ENCODE peak calls at places on chromosomes 11 and 22, in nine cellular contexts. One of them, this sample, is unnamed.

GRCh38 chr22:30250713-30251267 is 4.2 kb upstream of the LIF start:
- DNase-seq in NCI-H1436: no peak
- DNase-seq in AG09309: no peak
- DNase-seq in NCI-H345: no peak
- DNase-seq in CD8-positive, alpha-beta memory T cell: no peak
- DNase-seq in stimulated activated CD4-positive, alpha-beta T cell treated with anti-CD3 and anti-CD28 coated beads, Interleukin-1b, Interleukin-23, amount 100 ng/mL, for 48 hours: no peak
- DNase-seq in H9: no peak
- DNase-seq in T-helper 17 cell: no peak
- DNase-seq in dorsolateral prefrontal cortex: no peak
- DNase-seq in this sample: no peak

GRCh38 chr11:127345819-127346459 is 345.4 kb upstream of the KIRREL3 start:
- DNase-seq in stimulated activated CD4-positive, alpha-beta T cell treated with anti-CD3 and anti-CD28 coated beads, Interleukin-1b, Interleukin-23, amount 100 ng/mL, for 48 hours: no peak
- DNase-seq in NCI-H345: peak
- DNase-seq in T-helper 17 cell: no peak
- DNase-seq in NCI-H1436: peak
- DNase-seq in dorsolateral prefrontal cortex: peak
- DNase-seq in CD8-positive, alpha-beta memory T cell: no peak
- DNase-seq in AG09309: no peak
- DNase-seq in H9: peak
- DNase-seq in this sample: no peak

GRCh38 chr22:33659423-33659822 is 260.9 kb downstream of the LARGE1 start:
- DNase-seq in NCI-H1436: no peak
- DNase-seq in stimulated activated CD4-positive, alpha-beta T cell treated with anti-CD3 and anti-CD28 coated beads, Interleukin-1b, Interleukin-23, amount 100 ng/mL, for 48 hours: no peak
- DNase-seq in AG09309: peak
- DNase-seq in CD8-positive, alpha-beta memory T cell: no peak
- DNase-seq in NCI-H345: no peak
- DNase-seq in dorsolateral prefrontal cortex: no peak
- DNase-seq in H9: no peak
- DNase-seq in T-helper 17 cell: no peak
- DNase-seq in this sample: no peak

GRCh38 chr11:124793466-124794278 is 6.5 kb downstream of the MSANTD2 start:
- DNase-seq in AG09309: no peak
- DNase-seq in CD8-positive, alpha-beta memory T cell: peak
- DNase-seq in stimulated activated CD4-positive, alpha-beta T cell treated with anti-CD3 and anti-CD28 coated beads, Interleukin-1b, Interleukin-23, amount 100 ng/mL, for 48 hours: no peak
- DNase-seq in H9: no peak
- DNase-seq in T-helper 17 cell: no peak
- DNase-seq in NCI-H1436: no peak
- DNase-seq in dorsolateral prefrontal cortex: no peak
- DNase-seq in NCI-H345: peak
- DNase-seq in this sample: peak

GRCh38 chr11:76385903-76386302 is 4.8 kb downstream of the GVQW3 start:
- DNase-seq in CD8-positive, alpha-beta memory T cell: no peak
- DNase-seq in T-helper 17 cell: no peak
- DNase-seq in dorsolateral prefrontal cortex: no peak
- DNase-seq in H9: peak
- DNase-seq in NCI-H345: no peak
- DNase-seq in stimulated activated CD4-positive, alpha-beta T cell treated with anti-CD3 and anti-CD28 coated beads, Interleukin-1b, Interleukin-23, amount 100 ng/mL, for 48 hours: no peak
- DNase-seq in AG09309: no peak
- DNase-seq in NCI-H1436: no peak
- DNase-seq in this sample: no peak

GRCh38 chr11:123461164-123461563 is 31.1 kb downstream of the GRAMD1B start:
- DNase-seq in stimulated activated CD4-positive, alpha-beta T cell treated with anti-CD3 and anti-CD28 coated beads, Interleukin-1b, Interleukin-23, amount 100 ng/mL, for 48 hours: no peak
- DNase-seq in H9: no peak
- DNase-seq in NCI-H1436: no peak
- DNase-seq in NCI-H345: no peak
- DNase-seq in CD8-positive, alpha-beta memory T cell: no peak
- DNase-seq in AG09309: no peak
- DNase-seq in dorsolateral prefrontal cortex: peak
- DNase-seq in T-helper 17 cell: no peak
- DNase-seq in this sample: no peak

GRCh38 chr11:3166268-3167142 is 1.4 kb upstream of the OSBPL5 start:
- DNase-seq in NCI-H345: peak
- DNase-seq in AG09309: no peak
- DNase-seq in NCI-H1436: no peak
- DNase-seq in stimulated activated CD4-positive, alpha-beta T cell treated with anti-CD3 and anti-CD28 coated beads, Interleukin-1b, Interleukin-23, amount 100 ng/mL, for 48 hours: no peak
- DNase-seq in dorsolateral prefrontal cortex: no peak
- DNase-seq in T-helper 17 cell: no peak
- DNase-seq in CD8-positive, alpha-beta memory T cell: no peak
- DNase-seq in H9: no peak
- DNase-seq in this sample: no peak

GRCh38 chr22:43878079-43878795 is 13.6 kb downstream of the PNPLA5 start:
- DNase-seq in H9: peak
- DNase-seq in stimulated activated CD4-positive, alpha-beta T cell treated with anti-CD3 and anti-CD28 coated beads, Interleukin-1b, Interleukin-23, amount 100 ng/mL, for 48 hours: no peak
- DNase-seq in CD8-positive, alpha-beta memory T cell: no peak
- DNase-seq in NCI-H345: no peak
- DNase-seq in T-helper 17 cell: no peak
- DNase-seq in AG09309: no peak
- DNase-seq in NCI-H1436: no peak
- DNase-seq in dorsolateral prefrontal cortex: no peak
- DNase-seq in this sample: no peak

GRCh38 chr22:47784367-47784983 is 1022.0 kb downstream of the TBC1D22A start:
- DNase-seq in stimulated activated CD4-positive, alpha-beta T cell treated with anti-CD3 and anti-CD28 coated beads, Interleukin-1b, Interleukin-23, amount 100 ng/mL, for 48 hours: no peak
- DNase-seq in NCI-H345: no peak
- DNase-seq in T-helper 17 cell: no peak
- DNase-seq in CD8-positive, alpha-beta memory T cell: no peak
- DNase-seq in H9: no peak
- DNase-seq in AG09309: no peak
- DNase-seq in NCI-H1436: no peak
- DNase-seq in dorsolateral prefrontal cortex: no peak
- DNase-seq in this sample: no peak

GRCh38 chr22:47169801-47170140 is 407.3 kb downstream of the TBC1D22A start:
- DNase-seq in AG09309: no peak
- DNase-seq in CD8-positive, alpha-beta memory T cell: no peak
- DNase-seq in NCI-H1436: no peak
- DNase-seq in H9: no peak
- DNase-seq in dorsolateral prefrontal cortex: no peak
- DNase-seq in T-helper 17 cell: no peak
- DNase-seq in NCI-H345: no peak
- DNase-seq in stimulated activated CD4-positive, alpha-beta T cell treated with anti-CD3 and anti-CD28 coated beads, Interleukin-1b, Interleukin-23, amount 100 ng/mL, for 48 hours: no peak
- DNase-seq in this sample: no peak

GRCh38 chr11:38476808-38477565 is 1879.0 kb upstream of the RAG2 start:
- DNase-seq in stimulated activated CD4-positive, alpha-beta T cell treated with anti-CD3 and anti-CD28 coated beads, Interleukin-1b, Interleukin-23, amount 100 ng/mL, for 48 hours: no peak
- DNase-seq in AG09309: no peak
- DNase-seq in dorsolateral prefrontal cortex: no peak
- DNase-seq in CD8-positive, alpha-beta memory T cell: no peak
- DNase-seq in H9: no peak
- DNase-seq in T-helper 17 cell: no peak
- DNase-seq in NCI-H1436: no peak
- DNase-seq in NCI-H345: no peak
- DNase-seq in this sample: no peak

GRCh38 chr11:19979519-19979845 is 180.8 kb downstream of the DBX1 start:
- DNase-seq in NCI-H1436: no peak
- DNase-seq in dorsolateral prefrontal cortex: no peak
- DNase-seq in CD8-positive, alpha-beta memory T cell: no peak
- DNase-seq in AG09309: no peak
- DNase-seq in NCI-H345: no peak
- DNase-seq in stimulated activated CD4-positive, alpha-beta T cell treated with anti-CD3 and anti-CD28 coated beads, Interleukin-1b, Interleukin-23, amount 100 ng/mL, for 48 hours: no peak
- DNase-seq in H9: no peak
- DNase-seq in T-helper 17 cell: no peak
- DNase-seq in this sample: no peak

GRCh38 chr11:61919841-61920631 is 2.7 kb upstream of the RAB3IL1 start:
- DNase-seq in H9: peak
- DNase-seq in NCI-H345: no peak
- DNase-seq in stimulated activated CD4-positive, alpha-beta T cell treated with anti-CD3 and anti-CD28 coated beads, Interleukin-1b, Interleukin-23, amount 100 ng/mL, for 48 hours: no peak
- DNase-seq in CD8-positive, alpha-beta memory T cell: no peak
- DNase-seq in AG09309: no peak
- DNase-seq in dorsolateral prefrontal cortex: no peak
- DNase-seq in T-helper 17 cell: no peak
- DNase-seq in NCI-H1436: no peak
- DNase-seq in this sample: no peak